ENCODE peak calls at places on chromosome 6, in eight cellular contexts. One of them, this sample, is unnamed.

GRCh38 chr6:168546173-168546572 is 105.2 kb downstream of the SMOC2 start:
- DNase-seq in adrenal gland: no peak
- DNase-seq in kidney epithelial cell: no peak
- DNase-seq in choroid plexus epithelial cell: no peak
- DNase-seq in endothelial cell: no peak
- DNase-seq in foreskin fibroblast: no peak
- DNase-seq in heart right ventricle: no peak
- DNase-seq in pancreas: no peak
- DNase-seq in this sample: no peak

GRCh38 chr6:101015541-101015940 is 134.4 kb upstream of the ASCC3 start:
- DNase-seq in adrenal gland: no peak
- DNase-seq in kidney epithelial cell: no peak
- DNase-seq in choroid plexus epithelial cell: no peak
- DNase-seq in endothelial cell: no peak
- DNase-seq in foreskin fibroblast: no peak
- DNase-seq in heart right ventricle: no peak
- DNase-seq in pancreas: no peak
- DNase-seq in this sample: no peak

GRCh38 chr6:53154794-53155193 is 6.2 kb upstream of the GCM1 start:
- DNase-seq in adrenal gland: no peak
- DNase-seq in kidney epithelial cell: no peak
- DNase-seq in choroid plexus epithelial cell: no peak
- DNase-seq in endothelial cell: no peak
- DNase-seq in foreskin fibroblast: no peak
- DNase-seq in heart right ventricle: no peak
- DNase-seq in pancreas: no peak
- DNase-seq in this sample: no peak

GRCh38 chr6:150766201-150766997 is 99.1 kb upstream of the MTHFD1L start:
- DNase-seq in adrenal gland: no peak
- DNase-seq in kidney epithelial cell: no peak
- DNase-seq in choroid plexus epithelial cell: peak
- DNase-seq in endothelial cell: no peak
- DNase-seq in foreskin fibroblast: no peak
- DNase-seq in heart right ventricle: no peak
- DNase-seq in pancreas: no peak
- DNase-seq in this sample: no peak

GRCh38 chr6:78829407-78829806 is 37.9 kb upstream of the IRAK1BP1 start:
- DNase-seq in adrenal gland: no peak
- DNase-seq in kidney epithelial cell: no peak
- DNase-seq in choroid plexus epithelial cell: no peak
- DNase-seq in endothelial cell: no peak
- DNase-seq in foreskin fibroblast: no peak
- DNase-seq in heart right ventricle: no peak
- DNase-seq in pancreas: no peak
- DNase-seq in this sample: no peak

GRCh38 chr6:143673638-143674037 is 4.1 kb upstream of the PHACTR2 start:
- DNase-seq in adrenal gland: no peak
- DNase-seq in kidney epithelial cell: peak
- DNase-seq in choroid plexus epithelial cell: peak
- DNase-seq in endothelial cell: no peak
- DNase-seq in foreskin fibroblast: peak
- DNase-seq in heart right ventricle: no peak
- DNase-seq in pancreas: no peak
- DNase-seq in this sample: no peak

GRCh38 chr6:91860951-91861350 is 1274.1 kb upstream of the MAP3K7 start:
- DNase-seq in adrenal gland: no peak
- DNase-seq in kidney epithelial cell: peak
- DNase-seq in choroid plexus epithelial cell: no peak
- DNase-seq in endothelial cell: peak
- DNase-seq in foreskin fibroblast: no peak
- DNase-seq in heart right ventricle: no peak
- DNase-seq in pancreas: no peak
- DNase-seq in this sample: no peak

GRCh38 chr6:140537211-140537610 is 1162.8 kb upstream of the CITED2 start:
- DNase-seq in adrenal gland: no peak
- DNase-seq in kidney epithelial cell: peak
- DNase-seq in choroid plexus epithelial cell: peak
- DNase-seq in endothelial cell: no peak
- DNase-seq in foreskin fibroblast: no peak
- DNase-seq in heart right ventricle: no peak
- DNase-seq in pancreas: no peak
- DNase-seq in this sample: no peak

GRCh38 chr6:11632231-11632630 is 94.7 kb downstream of the TMEM170B start:
- DNase-seq in adrenal gland: no peak
- DNase-seq in kidney epithelial cell: no peak
- DNase-seq in choroid plexus epithelial cell: no peak
- DNase-seq in endothelial cell: no peak
- DNase-seq in foreskin fibroblast: peak
- DNase-seq in heart right ventricle: no peak
- DNase-seq in pancreas: no peak
- DNase-seq in this sample: no peak

GRCh38 chr6:166542580-166542912 is 43.9 kb downstream of the RAMACL start:
- DNase-seq in adrenal gland: no peak
- DNase-seq in kidney epithelial cell: no peak
- DNase-seq in choroid plexus epithelial cell: no peak
- DNase-seq in endothelial cell: no peak
- DNase-seq in foreskin fibroblast: no peak
- DNase-seq in heart right ventricle: no peak
- DNase-seq in pancreas: no peak
- DNase-seq in this sample: no peak

GRCh38 chr6:105786890-105787655 is 299.1 kb upstream of the PRDM1 start:
- DNase-seq in adrenal gland: no peak
- DNase-seq in kidney epithelial cell: no peak
- DNase-seq in choroid plexus epithelial cell: no peak
- DNase-seq in endothelial cell: no peak
- DNase-seq in foreskin fibroblast: no peak
- DNase-seq in heart right ventricle: no peak
- DNase-seq in pancreas: no peak
- DNase-seq in this sample: no peak

GRCh38 chr6:149508485-149508884 is 23.7 kb upstream of the ZC3H12D start:
- DNase-seq in adrenal gland: no peak
- DNase-seq in kidney epithelial cell: no peak
- DNase-seq in choroid plexus epithelial cell: peak
- DNase-seq in endothelial cell: no peak
- DNase-seq in foreskin fibroblast: no peak
- DNase-seq in heart right ventricle: no peak
- DNase-seq in pancreas: no peak
- DNase-seq in this sample: no peak

GRCh38 chr6:138572200-138572875 is 73.0 kb upstream of the NHSL1 start:
- DNase-seq in adrenal gland: peak
- DNase-seq in kidney epithelial cell: peak
- DNase-seq in choroid plexus epithelial cell: peak
- DNase-seq in endothelial cell: peak
- DNase-seq in foreskin fibroblast: peak
- DNase-seq in heart right ventricle: peak
- DNase-seq in pancreas: peak
- DNase-seq in this sample: no peak

GRCh38 chr6:67909354-67909753 is 725.7 kb upstream of the ADGRB3 start:
- DNase-seq in adrenal gland: no peak
- DNase-seq in kidney epithelial cell: no peak
- DNase-seq in choroid plexus epithelial cell: no peak
- DNase-seq in endothelial cell: no peak
- DNase-seq in foreskin fibroblast: no peak
- DNase-seq in heart right ventricle: no peak
- DNase-seq in pancreas: no peak
- DNase-seq in this sample: no peak

GRCh38 chr6:8279094-8279805 is 156.1 kb downstream of the SLC35B3 start:
- DNase-seq in adrenal gland: no peak
- DNase-seq in kidney epithelial cell: no peak
- DNase-seq in choroid plexus epithelial cell: no peak
- DNase-seq in endothelial cell: no peak
- DNase-seq in foreskin fibroblast: no peak
- DNase-seq in heart right ventricle: no peak
- DNase-seq in pancreas: no peak
- DNase-seq in this sample: no peak

GRCh38 chr6:36914227-36914794 is 28.6 kb downstream of the C6orf89 start:
- DNase-seq in adrenal gland: peak
- DNase-seq in kidney epithelial cell: peak
- DNase-seq in choroid plexus epithelial cell: peak
- DNase-seq in endothelial cell: peak
- DNase-seq in foreskin fibroblast: peak
- DNase-seq in heart right ventricle: no peak
- DNase-seq in pancreas: peak
- DNase-seq in this sample: no peak

GRCh38 chr6:84618836-84619235 is 145.6 kb downstream of the TBX18 start:
- DNase-seq in adrenal gland: no peak
- DNase-seq in kidney epithelial cell: peak
- DNase-seq in choroid plexus epithelial cell: peak
- DNase-seq in endothelial cell: no peak
- DNase-seq in foreskin fibroblast: peak
- DNase-seq in heart right ventricle: no peak
- DNase-seq in pancreas: no peak
- DNase-seq in this sample: no peak

GRCh38 chr6:117188627-117189201 is 76.6 kb upstream of the VGLL2 start:
- DNase-seq in adrenal gland: no peak
- DNase-seq in kidney epithelial cell: no peak
- DNase-seq in choroid plexus epithelial cell: peak
- DNase-seq in endothelial cell: no peak
- DNase-seq in foreskin fibroblast: peak
- DNase-seq in heart right ventricle: no peak
- DNase-seq in pancreas: no peak
- DNase-seq in this sample: no peak

GRCh38 chr6:151847064-151847463 is 39.6 kb downstream of the ESR1 start:
- DNase-seq in adrenal gland: no peak
- DNase-seq in kidney epithelial cell: peak
- DNase-seq in choroid plexus epithelial cell: peak
- DNase-seq in endothelial cell: peak
- DNase-seq in foreskin fibroblast: peak
- DNase-seq in heart right ventricle: peak
- DNase-seq in pancreas: no peak
- DNase-seq in this sample: no peak

GRCh38 chr6:84738996-84739865 is 25.2 kb downstream of the TBX18 start:
- DNase-seq in adrenal gland: no peak
- DNase-seq in kidney epithelial cell: no peak
- DNase-seq in choroid plexus epithelial cell: no peak
- DNase-seq in endothelial cell: no peak
- DNase-seq in foreskin fibroblast: no peak
- DNase-seq in heart right ventricle: no peak
- DNase-seq in pancreas: no peak
- DNase-seq in this sample: no peak

GRCh38 chr6:113813207-113813606 is 43.9 kb upstream of the MARCKS start:
- DNase-seq in adrenal gland: no peak
- DNase-seq in kidney epithelial cell: peak
- DNase-seq in choroid plexus epithelial cell: peak
- DNase-seq in endothelial cell: no peak
- DNase-seq in foreskin fibroblast: peak
- DNase-seq in heart right ventricle: no peak
- DNase-seq in pancreas: no peak
- DNase-seq in this sample: no peak
- TF ChIP-seq CTCF in adrenal gland: no peak
- TF ChIP-seq CTCF in kidney epithelial cell: no peak
- TF ChIP-seq CTCF in choroid plexus epithelial cell: no peak
- TF ChIP-seq CTCF in endothelial cell: no peak
- TF ChIP-seq CTCF in foreskin fibroblast: no peak
- TF ChIP-seq CTCF in heart right ventricle: no peak
- TF ChIP-seq CTCF in pancreas: no peak
- TF ChIP-seq CTCF in this sample: no peak

DNA sequence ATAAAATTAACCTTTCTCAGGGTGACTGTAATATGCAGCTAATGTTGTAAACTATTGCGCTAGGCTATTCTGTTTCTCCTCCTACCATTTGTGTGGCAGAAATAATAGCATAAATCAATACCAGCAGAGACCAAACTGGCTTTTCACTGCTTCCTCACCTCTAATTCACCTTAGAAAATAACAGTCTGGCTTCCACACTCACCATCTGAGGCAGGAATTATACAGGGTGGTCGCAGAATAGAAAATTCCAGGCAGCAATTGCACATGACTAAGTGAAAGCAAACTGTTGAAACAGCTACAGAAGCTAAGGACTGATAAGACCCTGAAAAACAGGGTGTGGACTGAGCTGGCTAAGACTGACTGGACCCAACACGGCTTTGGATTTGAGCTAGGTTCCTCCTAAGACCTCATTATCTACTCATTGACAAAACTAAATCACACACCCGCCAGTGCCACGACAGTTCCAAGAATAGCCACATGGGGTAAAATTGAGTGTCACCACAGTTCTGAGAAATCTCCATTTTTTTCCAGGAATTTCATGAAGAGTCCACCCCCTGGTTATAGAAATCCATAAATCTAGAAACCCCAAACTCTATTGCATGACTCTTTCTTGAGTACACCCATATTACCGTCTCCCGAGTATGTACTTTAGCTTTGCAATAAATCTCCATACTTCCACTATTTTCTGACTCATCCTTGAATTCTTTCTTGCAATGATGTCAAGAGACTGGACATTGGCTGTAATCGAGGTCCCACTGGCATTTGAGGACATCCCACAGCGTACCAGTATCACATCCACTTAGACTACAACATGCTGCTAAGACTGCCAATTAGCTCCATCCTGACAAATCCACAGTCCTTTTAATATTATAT is 60.9 kb upstream of the KCNQ5 start:
- DNase-seq in adrenal gland: no peak
- DNase-seq in kidney epithelial cell: no peak
- DNase-seq in choroid plexus epithelial cell: no peak
- DNase-seq in endothelial cell: no peak
- DNase-seq in foreskin fibroblast: no peak
- DNase-seq in heart right ventricle: no peak
- DNase-seq in pancreas: no peak
- DNase-seq in this sample: no peak
- TF ChIP-seq CTCF in adrenal gland: no peak
- TF ChIP-seq CTCF in kidney epithelial cell: no peak
- TF ChIP-seq CTCF in choroid plexus epithelial cell: peak
- TF ChIP-seq CTCF in endothelial cell: peak
- TF ChIP-seq CTCF in foreskin fibroblast: no peak
- TF ChIP-seq CTCF in heart right ventricle: no peak
- TF ChIP-seq CTCF in pancreas: no peak
- TF ChIP-seq CTCF in this sample: no peak

DNA sequence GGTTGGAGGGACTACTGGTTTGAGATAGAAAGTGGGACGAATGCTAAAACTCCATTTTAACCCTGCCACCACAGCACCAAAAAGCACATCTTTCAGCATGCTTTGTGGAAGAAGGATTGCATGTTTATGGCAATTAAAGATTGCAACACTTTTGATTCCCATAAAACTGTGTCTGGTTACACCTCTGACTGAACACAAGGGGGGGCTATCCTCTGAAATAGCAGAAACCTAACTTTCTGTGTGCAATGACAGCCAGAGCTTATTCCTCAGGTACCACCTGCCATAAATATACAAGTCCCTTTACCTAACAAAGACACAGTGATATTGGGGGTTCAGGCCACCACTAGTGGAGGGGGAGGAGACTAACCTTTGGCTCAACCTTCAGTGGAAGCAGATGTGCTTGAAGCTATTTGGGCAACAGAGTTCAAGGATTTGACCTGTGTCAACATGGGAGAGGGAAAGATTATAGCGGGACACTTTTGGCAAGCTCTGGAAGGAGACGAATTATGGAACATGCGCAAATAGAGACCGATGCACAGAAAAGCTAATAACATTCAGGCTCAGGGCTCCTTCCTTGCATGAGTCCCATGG is 9.6 kb upstream of the PLG start:
- DNase-seq in adrenal gland: no peak
- DNase-seq in kidney epithelial cell: no peak
- DNase-seq in choroid plexus epithelial cell: no peak
- DNase-seq in endothelial cell: no peak
- DNase-seq in foreskin fibroblast: no peak
- DNase-seq in heart right ventricle: no peak
- DNase-seq in pancreas: no peak
- DNase-seq in this sample: no peak
- TF ChIP-seq CTCF in adrenal gland: no peak
- TF ChIP-seq CTCF in kidney epithelial cell: no peak
- TF ChIP-seq CTCF in choroid plexus epithelial cell: no peak
- TF ChIP-seq CTCF in endothelial cell: peak
- TF ChIP-seq CTCF in foreskin fibroblast: no peak
- TF ChIP-seq CTCF in heart right ventricle: no peak
- TF ChIP-seq CTCF in pancreas: no peak
- TF ChIP-seq CTCF in this sample: no peak

GRCh38 chr6:63565727-63566625 is 6.3 kb upstream of the LOC128125822 start:
- DNase-seq in adrenal gland: no peak
- DNase-seq in kidney epithelial cell: no peak
- DNase-seq in choroid plexus epithelial cell: peak
- DNase-seq in endothelial cell: no peak
- DNase-seq in foreskin fibroblast: no peak
- DNase-seq in heart right ventricle: no peak
- DNase-seq in pancreas: peak
- DNase-seq in this sample: no peak
- TF ChIP-seq CTCF in adrenal gland: no peak
- TF ChIP-seq CTCF in kidney epithelial cell: no peak
- TF ChIP-seq CTCF in choroid plexus epithelial cell: no peak
- TF ChIP-seq CTCF in endothelial cell: no peak
- TF ChIP-seq CTCF in foreskin fibroblast: no peak
- TF ChIP-seq CTCF in heart right ventricle: no peak
- TF ChIP-seq CTCF in pancreas: no peak
- TF ChIP-seq CTCF in this sample: no peak